ENCODE peak calls at places on chromosomes 11 and 22, in nine cellular contexts. R is MCF 10A, X is OCI-LY7, C is cardiac fibroblast, B is lower lobe of right lung, L is colonic mucosa, S is psoas muscle, Q is PC-3, Y is osteocyte. I is an unnamed sample.

GRCh38 chr11:35116762-35117588 is 22.0 kb upstream of the CD44 start:
- DNase-seq in L (no peak), R (peak), B (no peak), Y (no peak), C (peak), S (peak), Q (no peak), X (no peak), I (no peak)

GRCh38 chr22:49724893-49725489 is 102.7 kb downstream of the BRD1 start:
- DNase-seq in B (peak), X (peak), S (peak), Q (peak), R (no peak), L (peak), C (peak), Y (peak), I (peak)

GRCh38 chr11:9004310-9004945 is 627 bp upstream of the NRIP3 start:
- DNase-seq in L (no peak), B (peak), Y (no peak), X (no peak), C (no peak), Q (no peak), R (no peak), S (no peak), I (no peak)

GRCh38 chr22:38718414-38718813 is 12.7 kb downstream of the GTPBP1 start:
- DNase-seq in S (peak), C (peak), Y (no peak), R (peak), X (no peak), L (peak), B (peak), Q (peak), I (peak)

GRCh38 chr11:12705874-12706273 is 31.7 kb downstream of the TEAD1 start:
- DNase-seq in S (no peak), B (no peak), C (peak), Y (no peak), L (no peak), R (peak), Q (no peak), X (no peak), I (no peak)

GRCh38 chr22:30868663-30869385 is 99.8 kb downstream of the MORC2 start:
- DNase-seq in B (peak), L (no peak), X (no peak), Q (no peak), C (peak), S (peak), Y (no peak), R (peak), I (no peak)

GRCh38 chr11:27487706-27488105 is 15.1 kb upstream of the LGR4 start:
- DNase-seq in L (no peak), R (no peak), B (no peak), S (no peak), X (no peak), C (no peak), Y (no peak), Q (no peak), I (no peak)

GRCh38 chr11:3123761-3124733 is 41.1 kb downstream of the OSBPL5 start:
- DNase-seq in Q (peak), R (peak), X (no peak), L (peak), C (peak), S (peak), Y (no peak), B (peak), I (peak)

GRCh38 chr11:70201876-70202861 is 927 bp upstream of the FADD start:
- DNase-seq in R (peak), C (peak), Q (no peak), B (peak), Y (no peak), L (no peak), X (no peak), S (no peak), I (no peak)

GRCh38 chr22:44309137-44309536 is 3.6 kb downstream of the SHISAL1 start:
- DNase-seq in S (peak), X (no peak), C (peak), R (peak), L (peak), Q (peak), B (no peak), Y (no peak), I (peak)

DNA sequence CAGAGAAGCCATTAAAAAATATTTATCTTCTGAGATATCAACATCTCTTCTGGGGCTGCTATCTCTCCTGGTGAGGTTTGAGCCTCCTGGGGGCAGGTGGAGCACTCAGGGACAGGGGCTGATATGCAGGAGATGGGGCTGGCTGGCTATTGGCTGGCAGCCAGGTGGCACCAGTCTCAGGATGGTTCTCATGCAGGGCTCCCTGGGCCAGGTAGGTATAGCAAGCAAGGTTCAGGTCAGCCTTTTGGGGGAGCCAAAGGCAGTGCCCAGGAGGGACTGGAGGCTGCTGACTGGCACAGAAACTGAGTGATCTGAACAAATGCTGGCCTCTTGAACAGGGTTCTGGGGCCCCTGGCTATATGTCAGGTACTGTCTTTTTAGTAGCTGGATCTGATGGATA is 29.7 kb upstream of the EMSY start:
- DNase-seq in S (no peak), L (no peak), R (no peak), X (peak), Q (no peak), Y (no peak), B (no peak), C (no peak), I (peak)
- TF ChIP-seq CTCF in S (no peak), L (no peak), R (no peak), X (peak), Q (no peak), Y (no peak), B (no peak), C (no peak), I (no peak)

DNA sequence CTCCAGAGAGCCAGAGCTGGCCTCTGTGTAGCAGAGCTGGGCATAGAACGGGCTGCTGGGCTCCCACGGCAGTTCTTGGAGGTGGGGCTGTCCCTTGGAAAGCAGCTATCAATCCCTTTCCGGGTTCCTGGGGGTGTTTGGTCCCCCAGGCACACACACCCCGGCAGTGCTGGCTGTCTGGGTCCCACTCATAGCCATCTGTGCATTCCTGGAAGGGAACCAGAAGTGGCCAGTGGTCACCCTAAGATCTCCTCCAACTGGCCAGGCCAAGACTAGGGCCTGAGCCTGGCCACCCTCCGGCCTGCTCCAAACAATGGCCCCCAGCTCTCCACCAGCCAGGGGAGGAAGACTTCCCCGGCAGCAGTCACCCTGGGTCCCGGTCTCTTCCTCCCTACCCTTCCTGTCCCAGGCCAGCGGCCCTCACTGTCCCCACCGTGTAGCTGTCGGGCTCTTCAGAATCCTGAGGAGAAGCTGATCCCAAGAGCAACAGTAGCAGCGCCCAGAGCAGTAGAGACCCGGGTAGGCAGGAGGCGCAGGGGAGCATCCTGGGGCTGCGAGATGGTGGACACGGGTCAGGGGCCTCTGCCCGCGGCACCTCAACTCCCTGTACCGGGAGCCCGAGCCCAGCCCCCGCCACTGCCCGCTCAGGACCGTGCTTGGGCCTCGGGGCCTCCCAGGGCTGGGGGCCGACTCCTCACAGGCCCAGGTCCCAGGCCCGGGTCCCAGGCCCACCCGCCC is 620 bp downstream of the EFEMP2 start:
- DNase-seq in Y (no peak), C (no peak), X (no peak), S (peak), B (peak), Q (no peak), R (no peak), L (no peak), I (no peak)
- TF ChIP-seq CTCF in Y (no peak), C (peak), X (no peak), S (no peak), B (no peak), Q (no peak), R (no peak), L (no peak), I (no peak)

DNA sequence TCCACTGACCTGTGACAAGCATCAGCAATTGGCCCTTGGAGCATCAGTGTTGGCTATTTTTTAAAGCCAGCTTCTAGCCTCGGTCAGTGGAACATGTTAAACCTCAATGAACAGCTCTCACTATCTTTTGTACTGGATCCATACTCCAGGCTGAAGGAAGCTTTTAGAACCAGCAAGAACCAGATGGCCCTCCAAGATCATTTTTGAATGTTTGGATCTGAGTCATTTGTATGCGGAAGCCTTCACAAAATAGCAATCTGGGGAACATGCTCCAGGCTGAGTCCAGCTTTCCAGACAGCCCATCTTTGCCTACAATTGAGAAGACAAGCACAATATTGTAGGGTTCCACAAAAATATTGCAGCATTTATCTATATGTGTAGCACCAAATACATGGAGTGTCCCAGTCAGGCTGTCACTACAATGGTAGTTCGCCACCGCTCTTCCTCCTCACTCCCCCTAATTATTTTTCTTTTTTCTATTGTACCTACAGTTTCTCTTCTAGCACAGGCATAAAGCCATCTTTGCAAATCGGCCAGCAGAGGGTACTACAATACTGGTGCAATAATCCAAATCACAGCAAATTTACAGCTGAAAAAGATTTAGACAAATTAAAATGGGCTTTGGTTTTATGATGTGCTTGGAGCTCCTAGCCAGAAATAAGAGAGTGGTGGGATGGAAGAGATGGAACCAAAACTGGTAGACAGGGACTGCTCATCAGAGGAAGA is 177.4 kb upstream of the BLID start:
- DNase-seq in Y (no peak), X (no peak), L (no peak), Q (peak), S (no peak), C (peak), R (peak), B (no peak), I (no peak)
- TF ChIP-seq CTCF in Y (no peak), X (peak), L (no peak), Q (peak), S (peak), C (peak), R (peak), B (no peak), I (no peak)

DNA sequence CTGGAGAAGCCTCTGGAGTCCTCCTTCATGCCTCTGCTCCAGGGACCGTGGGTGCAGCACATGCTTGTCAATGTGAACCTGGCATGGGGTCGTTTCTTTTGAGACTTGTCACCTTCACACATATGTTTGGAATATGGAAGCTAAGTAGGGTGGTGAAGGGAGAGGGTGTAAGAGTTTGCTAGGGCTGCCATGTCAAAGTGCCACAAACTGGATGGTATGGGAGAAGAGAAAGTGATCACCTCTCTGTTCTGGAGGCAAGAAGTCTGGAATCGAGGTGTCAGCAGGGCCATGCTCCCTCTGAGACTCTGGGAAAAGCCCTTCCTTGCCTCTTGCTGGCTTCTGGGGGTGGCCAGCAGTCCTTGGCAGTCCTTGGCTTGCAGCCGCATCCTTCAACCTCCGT is 8.7 kb upstream of the TSPAN18 start:
- DNase-seq in Y (no peak), X (no peak), L (no peak), B (no peak), Q (no peak), R (no peak), S (no peak), C (no peak), I (no peak)
- TF ChIP-seq CTCF in Y (no peak), X (no peak), L (no peak), B (no peak), Q (no peak), R (no peak), S (no peak), C (no peak), I (no peak)

GRCh38 chr11:130548491-130548833 is 100.0 kb downstream of the ADAMTS15 start:
- DNase-seq in S (no peak), Q (peak), Y (no peak), L (no peak), B (no peak), X (no peak), R (no peak), C (no peak), I (no peak)

GRCh38 chr11:130550160-130550559 is 101.7 kb downstream of the ADAMTS15 start:
- DNase-seq in B (no peak), X (no peak), Y (no peak), R (no peak), S (no peak), Q (no peak), L (no peak), C (no peak), I (no peak)

GRCh38 chr11:130550984-130551383 is 102.5 kb downstream of the ADAMTS15 start:
- DNase-seq in C (no peak), R (no peak), X (no peak), L (no peak), Q (no peak), Y (no peak), B (no peak), S (no peak), I (no peak)

GRCh38 chr11:130547761-130548490 is 99.5 kb downstream of the ADAMTS15 start:
- DNase-seq in C (no peak), B (no peak), X (no peak), L (no peak), Q (peak), Y (no peak), S (no peak), R (no peak), I (no peak)

DNA sequence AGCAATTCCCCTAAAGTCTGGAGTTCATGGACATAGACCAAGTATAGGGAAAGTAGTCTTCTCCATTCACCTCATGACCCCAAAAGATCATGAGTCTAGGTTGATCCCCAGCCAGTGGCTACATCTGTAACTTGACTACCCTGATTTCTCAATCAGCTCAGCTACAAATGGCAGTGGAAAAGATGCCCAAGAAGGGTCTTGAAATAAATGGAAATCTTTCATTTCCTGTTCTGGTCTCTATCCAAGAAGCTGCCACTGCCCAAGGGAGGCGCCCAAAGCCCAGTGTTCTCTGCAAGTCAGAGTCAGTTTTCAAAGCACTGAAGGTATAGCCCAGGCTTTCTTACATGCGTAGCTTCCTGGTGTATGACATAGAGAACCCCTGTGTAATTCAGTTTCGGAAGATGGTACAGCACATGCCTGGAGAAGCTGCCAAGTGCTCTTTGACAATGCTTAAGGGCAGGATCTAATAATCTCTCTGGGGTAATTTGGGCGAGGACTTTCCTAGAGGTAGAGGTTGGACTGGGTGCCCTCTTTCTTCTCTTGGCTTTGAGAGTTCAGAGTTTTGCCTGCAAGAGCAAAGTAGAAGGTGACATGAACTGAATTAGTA is 101.1 kb downstream of the ADAMTS15 start:
- DNase-seq in L (no peak), B (no peak), Y (no peak), Q (no peak), C (peak), X (no peak), S (no peak), R (peak), I (no peak)
- TF ChIP-seq CTCF in L (no peak), B (no peak), Y (peak), Q (peak), C (no peak), X (no peak), S (no peak), R (no peak), I (no peak)

GRCh38 chr11:75527130-75527529 is 1.4 kb upstream of the GDPD5 start:
- DNase-seq in X (no peak), B (no peak), C (no peak), Q (no peak), R (no peak), Y (no peak), L (no peak), S (no peak), I (no peak)

GRCh38 chr11:75524576-75525432 is 937 bp downstream of the GDPD5 start:
- DNase-seq in X (peak), B (no peak), Y (no peak), L (no peak), S (peak), C (peak), R (no peak), Q (peak), I (no peak)

GRCh38 chr11:75526192-75526541 is 426 bp upstream of the GDPD5 start:
- DNase-seq in Q (no peak), L (no peak), X (no peak), B (no peak), C (no peak), R (no peak), Y (no peak), S (no peak), I (no peak)

GRCh38 chr11:75523811-75524401 is 1.8 kb downstream of the GDPD5 start:
- DNase-seq in R (no peak), X (no peak), S (no peak), Q (no peak), B (no peak), C (no peak), L (no peak), Y (no peak), I (no peak)

DNA sequence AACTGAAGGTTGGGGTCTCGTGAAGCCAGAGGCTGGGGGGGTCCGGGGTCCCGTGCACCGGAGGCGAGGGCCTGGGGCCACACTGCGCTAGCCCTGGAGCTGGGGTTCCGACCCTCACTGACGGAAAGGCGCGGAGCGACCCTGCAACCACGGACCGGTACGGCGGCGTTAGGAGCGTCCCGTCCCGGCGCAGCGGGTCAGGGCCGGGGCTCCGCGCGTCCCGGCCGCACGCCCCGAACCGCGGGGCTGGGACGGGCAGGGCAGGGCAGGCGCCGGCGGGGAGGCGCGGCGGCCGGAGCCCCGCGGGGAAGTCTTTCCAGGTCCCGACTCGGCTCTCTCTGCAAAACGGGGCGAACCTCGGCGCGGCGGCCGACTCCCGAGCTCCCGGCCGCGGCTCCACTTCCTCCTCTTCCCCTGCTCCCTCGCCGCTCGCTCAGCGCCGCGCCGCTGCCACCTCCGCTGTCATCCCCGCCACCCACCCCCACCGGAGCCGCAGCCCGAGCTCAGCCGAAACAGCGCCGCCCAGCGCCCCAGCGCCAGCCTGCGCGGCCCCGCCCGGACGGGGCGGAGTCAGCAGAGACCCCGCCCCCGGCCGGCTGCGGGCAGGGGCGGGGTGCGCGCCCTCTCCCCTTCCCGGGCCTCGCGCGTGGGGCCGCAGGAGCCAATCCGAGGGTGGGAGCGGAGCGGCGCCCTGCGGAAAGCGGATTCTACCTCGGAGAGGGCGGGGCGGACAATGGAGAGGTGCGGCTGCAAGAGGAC is at the start of gene GDPD5:
- DNase-seq in L (peak), S (peak), X (peak), C (peak), Y (peak), B (peak), R (peak), Q (peak), I (peak)
- TF ChIP-seq CTCF in L (peak), S (peak), X (peak), C (no peak), Y (peak), B (peak), R (peak), Q (peak), I (peak)

GRCh38 chr11:72353861-72354260 is 80.5 kb downstream of the CLPB start:
- DNase-seq in B (no peak), Y (no peak), C (peak), X (no peak), Q (peak), L (no peak), R (peak), S (no peak), I (peak)
- TF ChIP-seq CTCF in B (no peak), Y (peak), C (peak), X (peak), Q (peak), L (no peak), R (no peak), S (peak), I (peak)

GRCh38 chr11:66221726-66222236 is 46.7 kb upstream of the RAB1B start:
- DNase-seq in X (no peak), C (no peak), B (no peak), L (no peak), Y (no peak), S (peak), Q (peak), R (peak), I (no peak)
- TF ChIP-seq CTCF in X (no peak), C (no peak), B (no peak), L (no peak), Y (no peak), S (no peak), Q (no peak), R (no peak), I (no peak)

I was measured in Calu3.